ENCODE peak calls at places on chromosomes 7 and 10, in five cellular contexts. D, J, P, Q and K are unnamed samples.

GRCh38 chr7:5448378-5449042 is 24.9 kb upstream of the TNRC18 start:
- DNase-seq in D (no peak), J (no peak), P (no peak), Q (no peak), K (no peak)

GRCh38 chr10:132187421-132188138 is 832 bp downstream of the DPYSL4 start:
- DNase-seq in D (no peak), J (no peak), P (no peak), Q (no peak), K (no peak)

GRCh38 chr10:12181065-12181775 is 14.5 kb downstream of the NUDT5 start:
- DNase-seq in D (no peak), J (peak), P (no peak), Q (no peak), K (peak)

GRCh38 chr10:77640167-77640566 is 2.6 kb upstream of the KCNMA1 start:
- DNase-seq in D (no peak), J (no peak), P (no peak), Q (no peak), K (no peak)

GRCh38 chr10:14648042-14648765 is 126.5 kb downstream of the FAM107B start:
- DNase-seq in D (peak), J (peak), P (peak), Q (peak), K (peak)

GRCh38 chr10:31294556-31294955 is 24.5 kb upstream of the ZEB1 start:
- DNase-seq in D (no peak), J (no peak), P (no peak), Q (no peak), K (no peak)

GRCh38 chr7:156612930-156613329 is 27.6 kb upstream of the RNF32 start:
- DNase-seq in D (no peak), J (peak), P (no peak), Q (no peak), K (peak)

GRCh38 chr10:35555962-35556930 is 48.9 kb upstream of the GJD4 start:
- DNase-seq in D (no peak), J (no peak), P (no peak), Q (no peak), K (no peak)

GRCh38 chr7:1298051-1298937 is 65.6 kb downstream of the UNCX start:
- DNase-seq in D (no peak), J (no peak), P (no peak), Q (no peak), K (no peak)

GRCh38 chr10:13349776-13350274 is 1.7 kb upstream of the SEPHS1 start:
- DNase-seq in D (no peak), J (no peak), P (no peak), Q (peak), K (no peak)

GRCh38 chr7:158959021-158959717 is 102.8 kb downstream of the DYNC2I1 start:
- DNase-seq in D (no peak), J (no peak), P (no peak), Q (no peak), K (no peak)

GRCh38 chr10:18472977-18473376 is 178.4 kb downstream of the NSUN6 start:
- DNase-seq in D (peak), J (no peak), P (no peak), Q (no peak), K (no peak)

GRCh38 chr7:52831321-52831720 is 204.1 kb upstream of the POM121L12 start:
- DNase-seq in D (no peak), J (no peak), P (no peak), Q (no peak), K (no peak)

GRCh38 chr7:1734331-1734730 is 64.3 kb downstream of the ELFN1 start:
- DNase-seq in D (no peak), J (no peak), P (no peak), Q (no peak), K (no peak)

GRCh38 chr10:10911471-10911921 is 106.2 kb upstream of the CELF2 start:
- DNase-seq in D (no peak), J (no peak), P (peak), Q (peak), K (no peak)